ENCODE peak calls at places on chromosome 3, in ten cellular contexts. One of them, this sample, is unnamed.

GRCh38 chr3:117955196-117955595 is 1079.5 kb downstream of the IGSF11 start:
- DNase-seq in heart right ventricle: no peak
- DNase-seq in D721Med: no peak
- DNase-seq in breast epithelium: no peak
- DNase-seq in astrocyte of the spinal cord: peak; percentile 0
- DNase-seq in Panc1: no peak
- DNase-seq in cardiac fibroblast: no peak
- DNase-seq in AG04449: peak; percentile 12
- DNase-seq in AG04450: peak; percentile 16
- DNase-seq in tibial nerve: no peak
- DNase-seq in this sample: no peak

GRCh38 chr3:183252973-183253363 is at the start of gene B3GNT5:
- DNase-seq in heart right ventricle: peak; percentile 29
- DNase-seq in D721Med: no peak
- DNase-seq in breast epithelium: no peak
- DNase-seq in astrocyte of the spinal cord: peak; percentile 28
- DNase-seq in Panc1: no peak
- DNase-seq in cardiac fibroblast: peak; percentile 33
- DNase-seq in AG04449: no peak
- DNase-seq in AG04450: no peak
- DNase-seq in tibial nerve: no peak
- DNase-seq in this sample: no peak

GRCh38 chr3:24270204-24270671 is 224.4 kb downstream of the THRB start:
- DNase-seq in heart right ventricle: no peak
- DNase-seq in D721Med: no peak
- DNase-seq in breast epithelium: no peak
- DNase-seq in astrocyte of the spinal cord: no peak
- DNase-seq in Panc1: no peak
- DNase-seq in cardiac fibroblast: no peak
- DNase-seq in AG04449: no peak
- DNase-seq in AG04450: no peak
- DNase-seq in tibial nerve: no peak
- DNase-seq in this sample: no peak

GRCh38 chr3:71416868-71417267 is 166.7 kb downstream of the FOXP1 start:
- DNase-seq in heart right ventricle: no peak
- DNase-seq in D721Med: no peak
- DNase-seq in breast epithelium: no peak
- DNase-seq in astrocyte of the spinal cord: no peak
- DNase-seq in Panc1: no peak
- DNase-seq in cardiac fibroblast: no peak
- DNase-seq in AG04449: no peak
- DNase-seq in AG04450: no peak
- DNase-seq in tibial nerve: no peak
- DNase-seq in this sample: no peak

GRCh38 chr3:38575279-38575843 is 74.1 kb downstream of the SCN5A start:
- DNase-seq in heart right ventricle: no peak
- DNase-seq in D721Med: no peak
- DNase-seq in breast epithelium: no peak
- DNase-seq in astrocyte of the spinal cord: no peak
- DNase-seq in Panc1: no peak
- DNase-seq in cardiac fibroblast: no peak
- DNase-seq in AG04449: no peak
- DNase-seq in AG04450: no peak
- DNase-seq in tibial nerve: no peak
- DNase-seq in this sample: no peak

GRCh38 chr3:171959532-171960044 is 79.8 kb upstream of the FNDC3B start:
- DNase-seq in heart right ventricle: no peak
- DNase-seq in D721Med: no peak
- DNase-seq in breast epithelium: no peak
- DNase-seq in astrocyte of the spinal cord: no peak
- DNase-seq in Panc1: no peak
- DNase-seq in cardiac fibroblast: no peak
- DNase-seq in AG04449: no peak
- DNase-seq in AG04450: no peak
- DNase-seq in tibial nerve: no peak
- DNase-seq in this sample: no peak

GRCh38 chr3:25586167-25586505 is 78.6 kb downstream of the TOP2B start:
- DNase-seq in heart right ventricle: no peak
- DNase-seq in D721Med: no peak
- DNase-seq in breast epithelium: no peak
- DNase-seq in astrocyte of the spinal cord: no peak
- DNase-seq in Panc1: no peak
- DNase-seq in cardiac fibroblast: no peak
- DNase-seq in AG04449: no peak
- DNase-seq in AG04450: no peak
- DNase-seq in tibial nerve: no peak
- DNase-seq in this sample: no peak

GRCh38 chr3:31432897-31433678 is 99.6 kb upstream of the STT3B start:
- DNase-seq in heart right ventricle: no peak
- DNase-seq in D721Med: no peak
- DNase-seq in breast epithelium: no peak
- DNase-seq in astrocyte of the spinal cord: no peak
- DNase-seq in Panc1: no peak
- DNase-seq in cardiac fibroblast: peak; percentile 47
- DNase-seq in AG04449: no peak
- DNase-seq in AG04450: no peak
- DNase-seq in tibial nerve: no peak
- DNase-seq in this sample: no peak

GRCh38 chr3:47976135-47976758 is 40.0 kb downstream of the MAP4 start:
- DNase-seq in heart right ventricle: no peak
- DNase-seq in D721Med: no peak
- DNase-seq in breast epithelium: no peak
- DNase-seq in astrocyte of the spinal cord: no peak
- DNase-seq in Panc1: no peak
- DNase-seq in cardiac fibroblast: no peak
- DNase-seq in AG04449: no peak
- DNase-seq in AG04450: no peak
- DNase-seq in tibial nerve: no peak
- DNase-seq in this sample: no peak

GRCh38 chr3:47974974-47975470 is 41.2 kb downstream of the MAP4 start:
- DNase-seq in heart right ventricle: no peak
- DNase-seq in D721Med: no peak
- DNase-seq in breast epithelium: no peak
- DNase-seq in astrocyte of the spinal cord: no peak
- DNase-seq in Panc1: no peak
- DNase-seq in cardiac fibroblast: no peak
- DNase-seq in AG04449: no peak
- DNase-seq in AG04450: no peak
- DNase-seq in tibial nerve: no peak
- DNase-seq in this sample: no peak

GRCh38 chr3:47979070-47979469 is 37.1 kb downstream of the MAP4 start:
- DNase-seq in heart right ventricle: no peak
- DNase-seq in D721Med: no peak
- DNase-seq in breast epithelium: no peak
- DNase-seq in astrocyte of the spinal cord: no peak
- DNase-seq in Panc1: no peak
- DNase-seq in cardiac fibroblast: no peak
- DNase-seq in AG04449: no peak
- DNase-seq in AG04450: no peak
- DNase-seq in tibial nerve: no peak
- DNase-seq in this sample: no peak

GRCh38 chr3:47980795-47981194 is 35.4 kb downstream of the MAP4 start:
- DNase-seq in heart right ventricle: no peak
- DNase-seq in D721Med: no peak
- DNase-seq in breast epithelium: no peak
- DNase-seq in astrocyte of the spinal cord: no peak
- DNase-seq in Panc1: no peak
- DNase-seq in cardiac fibroblast: no peak
- DNase-seq in AG04449: no peak
- DNase-seq in AG04450: no peak
- DNase-seq in tibial nerve: no peak
- DNase-seq in this sample: no peak

DNA sequence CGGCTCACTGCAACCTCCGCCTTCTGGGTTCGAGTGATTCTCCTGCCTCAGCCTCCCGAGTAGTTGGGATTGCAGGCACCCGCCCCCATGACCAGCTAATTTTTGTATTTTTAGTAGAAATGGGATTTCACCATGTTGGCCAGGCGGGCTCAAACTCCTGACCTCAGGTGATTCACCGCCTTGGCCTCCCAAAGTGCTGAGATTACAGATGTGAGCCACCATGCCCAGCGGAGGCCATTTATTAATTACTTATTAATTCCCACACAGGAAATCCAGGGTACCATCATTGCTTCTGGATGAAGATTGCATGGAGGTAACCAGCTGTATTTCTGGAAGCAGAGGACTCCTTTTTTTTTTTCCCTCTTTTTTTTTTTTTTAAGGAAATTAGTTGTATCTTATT is 37.8 kb downstream of the MAP4 start:
- DNase-seq in heart right ventricle: no peak
- DNase-seq in D721Med: no peak
- DNase-seq in breast epithelium: no peak
- DNase-seq in astrocyte of the spinal cord: no peak
- DNase-seq in Panc1: no peak
- DNase-seq in cardiac fibroblast: peak; percentile 36
- DNase-seq in AG04449: no peak
- DNase-seq in AG04450: no peak
- DNase-seq in tibial nerve: no peak
- DNase-seq in this sample: no peak
- TF ChIP-seq CTCF in heart right ventricle: no peak
- TF ChIP-seq CTCF in D721Med: no peak
- TF ChIP-seq CTCF in breast epithelium: no peak
- TF ChIP-seq CTCF in astrocyte of the spinal cord: no peak
- TF ChIP-seq CTCF in Panc1: no peak
- TF ChIP-seq CTCF in cardiac fibroblast: no peak
- TF ChIP-seq CTCF in AG04449: no peak
- TF ChIP-seq CTCF in AG04450: no peak
- TF ChIP-seq CTCF in tibial nerve: no peak
- TF ChIP-seq CTCF in this sample: no peak

DNA sequence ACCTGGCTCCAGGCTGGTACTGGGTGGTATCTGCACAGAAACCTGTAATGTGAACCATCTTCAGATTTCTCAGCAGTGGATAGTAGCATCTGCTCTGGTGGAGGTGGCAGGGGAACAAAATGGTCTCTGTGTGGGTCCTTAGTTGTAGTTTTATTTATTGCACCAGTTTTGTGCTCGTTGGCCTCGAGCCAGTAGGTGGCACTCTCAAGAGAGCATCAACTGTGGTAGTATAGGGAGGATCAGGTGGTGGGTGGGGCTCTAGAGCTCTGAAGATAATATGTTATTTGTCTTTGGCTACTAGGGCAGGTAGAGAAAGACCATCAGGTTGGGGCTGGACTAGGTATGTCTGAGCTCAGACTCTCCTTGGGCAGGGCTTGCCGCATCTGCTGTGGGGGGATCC is 254.0 kb upstream of the GPR149 start:
- DNase-seq in heart right ventricle: no peak
- DNase-seq in D721Med: no peak
- DNase-seq in breast epithelium: no peak
- DNase-seq in astrocyte of the spinal cord: no peak
- DNase-seq in Panc1: no peak
- DNase-seq in cardiac fibroblast: no peak
- DNase-seq in AG04449: no peak
- DNase-seq in AG04450: no peak
- DNase-seq in tibial nerve: no peak
- DNase-seq in this sample: no peak
- TF ChIP-seq CTCF in heart right ventricle: no peak
- TF ChIP-seq CTCF in D721Med: no peak
- TF ChIP-seq CTCF in breast epithelium: no peak
- TF ChIP-seq CTCF in astrocyte of the spinal cord: no peak
- TF ChIP-seq CTCF in Panc1: no peak
- TF ChIP-seq CTCF in cardiac fibroblast: no peak
- TF ChIP-seq CTCF in AG04449: no peak
- TF ChIP-seq CTCF in AG04450: no peak
- TF ChIP-seq CTCF in tibial nerve: no peak
- TF ChIP-seq CTCF in this sample: no peak

GRCh38 chr3:141104151-141104741 is 53.1 kb downstream of the SPSB4 start:
- DNase-seq in heart right ventricle: no peak
- DNase-seq in D721Med: no peak
- DNase-seq in breast epithelium: no peak
- DNase-seq in astrocyte of the spinal cord: no peak
- DNase-seq in Panc1: no peak
- DNase-seq in cardiac fibroblast: no peak
- DNase-seq in AG04449: no peak
- DNase-seq in AG04450: no peak
- DNase-seq in tibial nerve: no peak
- DNase-seq in this sample: no peak

GRCh38 chr3:141106842-141107241 is 55.7 kb downstream of the SPSB4 start:
- DNase-seq in heart right ventricle: no peak
- DNase-seq in D721Med: no peak
- DNase-seq in breast epithelium: no peak
- DNase-seq in astrocyte of the spinal cord: no peak
- DNase-seq in Panc1: no peak
- DNase-seq in cardiac fibroblast: no peak
- DNase-seq in AG04449: no peak
- DNase-seq in AG04450: no peak
- DNase-seq in tibial nerve: no peak
- DNase-seq in this sample: no peak

GRCh38 chr3:141103503-141103902 is 52.4 kb downstream of the SPSB4 start:
- DNase-seq in heart right ventricle: no peak
- DNase-seq in D721Med: no peak
- DNase-seq in breast epithelium: no peak
- DNase-seq in astrocyte of the spinal cord: no peak
- DNase-seq in Panc1: no peak
- DNase-seq in cardiac fibroblast: no peak
- DNase-seq in AG04449: no peak
- DNase-seq in AG04450: no peak
- DNase-seq in tibial nerve: no peak
- DNase-seq in this sample: no peak

GRCh38 chr3:141108002-141108401 is 56.9 kb downstream of the SPSB4 start:
- DNase-seq in heart right ventricle: no peak
- DNase-seq in D721Med: no peak
- DNase-seq in breast epithelium: no peak
- DNase-seq in astrocyte of the spinal cord: no peak
- DNase-seq in Panc1: no peak
- DNase-seq in cardiac fibroblast: no peak
- DNase-seq in AG04449: no peak
- DNase-seq in AG04450: no peak
- DNase-seq in tibial nerve: no peak
- DNase-seq in this sample: no peak

DNA sequence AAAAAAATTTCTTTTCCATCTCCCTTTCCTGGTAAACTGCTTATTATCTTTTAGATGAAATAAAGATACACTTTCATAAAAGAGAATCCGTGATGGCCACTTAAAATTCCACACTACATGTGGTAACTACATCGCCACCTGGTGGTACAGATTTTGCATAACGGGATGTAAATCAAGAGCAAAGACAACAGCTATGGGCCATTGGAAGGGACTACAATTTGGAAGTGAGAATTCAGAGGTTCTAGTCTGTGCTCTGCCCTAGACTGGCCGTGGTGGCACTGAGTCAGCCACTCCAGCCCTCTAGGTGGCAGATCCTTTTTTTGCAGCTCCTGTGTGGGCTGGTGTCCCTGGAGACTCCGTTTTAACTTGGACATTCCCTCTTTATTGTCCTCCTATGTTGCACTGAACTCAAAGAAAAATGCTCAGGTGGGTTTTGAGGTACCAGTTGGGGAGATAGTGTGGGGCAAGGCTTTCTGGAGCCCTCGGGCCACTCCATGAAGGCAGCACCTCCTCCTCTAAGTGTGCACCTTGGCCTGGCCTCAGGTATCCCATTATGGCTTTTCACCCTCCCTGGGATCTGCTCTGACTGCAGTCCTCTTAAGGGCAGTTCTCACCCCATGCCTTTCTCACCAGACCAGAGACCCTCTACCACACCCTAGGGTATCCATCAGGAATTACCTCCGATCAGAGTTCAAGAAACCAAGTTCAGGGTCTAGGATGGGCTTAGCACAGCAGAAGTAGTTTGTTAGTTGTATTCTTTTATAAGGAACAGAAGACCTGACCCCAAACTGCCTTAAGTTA is 54.9 kb downstream of the SPSB4 start:
- DNase-seq in heart right ventricle: peak; percentile 82
- DNase-seq in D721Med: peak; percentile 51
- DNase-seq in breast epithelium: no peak
- DNase-seq in astrocyte of the spinal cord: peak; percentile 87
- DNase-seq in Panc1: peak; percentile 67
- DNase-seq in cardiac fibroblast: peak; percentile 93
- DNase-seq in AG04449: peak; percentile 33
- DNase-seq in AG04450: peak; percentile 69
- DNase-seq in tibial nerve: peak; percentile 97
- DNase-seq in this sample: no peak
- TF ChIP-seq CTCF in heart right ventricle: peak; percentile 74
- TF ChIP-seq CTCF in D721Med: peak; percentile 88
- TF ChIP-seq CTCF in breast epithelium: peak; percentile 71
- TF ChIP-seq CTCF in astrocyte of the spinal cord: peak; percentile 72
- TF ChIP-seq CTCF in Panc1: peak; percentile 85
- TF ChIP-seq CTCF in cardiac fibroblast: peak; percentile 70
- TF ChIP-seq CTCF in AG04449: peak; percentile 59
- TF ChIP-seq CTCF in AG04450: peak; percentile 74
- TF ChIP-seq CTCF in tibial nerve: peak; percentile 65
- TF ChIP-seq CTCF in this sample: no peak

GRCh38 chr3:180063783-180064182 is 27.0 kb upstream of the PEX5L start:
- DNase-seq in heart right ventricle: no peak
- DNase-seq in D721Med: no peak
- DNase-seq in breast epithelium: no peak
- DNase-seq in astrocyte of the spinal cord: no peak
- DNase-seq in Panc1: no peak
- DNase-seq in cardiac fibroblast: no peak
- DNase-seq in AG04449: no peak
- DNase-seq in AG04450: no peak
- DNase-seq in tibial nerve: no peak
- DNase-seq in this sample: no peak
- TF ChIP-seq CTCF in heart right ventricle: no peak
- TF ChIP-seq CTCF in D721Med: no peak
- TF ChIP-seq CTCF in breast epithelium: no peak
- TF ChIP-seq CTCF in astrocyte of the spinal cord: no peak
- TF ChIP-seq CTCF in Panc1: no peak
- TF ChIP-seq CTCF in cardiac fibroblast: no peak
- TF ChIP-seq CTCF in AG04449: no peak
- TF ChIP-seq CTCF in AG04450: no peak
- TF ChIP-seq CTCF in tibial nerve: no peak
- TF ChIP-seq CTCF in this sample: no peak

This sample was measured in activated B cell treated with CpG ODN at 0.5 μM for 24 hours.